ENCODE peak calls at places on chromosomes 1 and 21, in nine cellular contexts. J is stimulated activated CD8-positive, alpha-beta memory T cell treated with anti-CD3 and anti-CD28 coated beads, Interleukin-2, amount 100 ng/mL, for 48 hours; T is AG09319; I is CD4-positive, alpha-beta memory T cell; S is stimulated activated CD4-positive, alpha-beta T cell treated with anti-CD3 and anti-CD28 coated beads, TNF-alpha, amount 100 ng/mL, for 1 hour; R is CD4-positive, CD25-positive, alpha-beta regulatory T cell; O is NCI-H1436; H is choroid plexus epithelial cell; N is NCI-H1092. C is an unnamed sample.

GRCh38 chr1:153447498-153448170 is 12.8 kb downstream of the S100A7 start:
- DNase-seq in O (no peak), I (no peak), H (peak; percentile 46), N (no peak), T (peak; percentile 24), J (no peak), R (no peak), S (no peak), C (peak; percentile 83)

GRCh38 chr1:87017994-87018672 is 103.7 kb downstream of the HS2ST1 start:
- DNase-seq in S (no peak), T (no peak), I (no peak), H (no peak), R (no peak), O (no peak), J (no peak), N (no peak), C (no peak)

GRCh38 chr21:42760361-42760970 is 107.0 kb downstream of the PDE9A start:
- DNase-seq in J (no peak), N (no peak), H (no peak), O (no peak), R (no peak), T (no peak), I (no peak), S (no peak), C (no peak)

GRCh38 chr1:46489638-46490602 is at the start of gene DMBX1:
- DNase-seq in O (peak; percentile 48), J (peak; percentile 32), H (no peak), T (no peak), R (peak; percentile 56), I (no peak), S (no peak), N (no peak), C (no peak)

GRCh38 chr1:158496379-158496778 is 24.4 kb downstream of the OR10R2 start:
- DNase-seq in T (no peak), I (no peak), H (peak; percentile 4), N (no peak), R (no peak), O (no peak), S (no peak), J (no peak), C (no peak)

GRCh38 chr1:14115976-14116375 is 416.0 kb downstream of the PRDM2 start:
- DNase-seq in H (no peak), I (no peak), S (no peak), N (no peak), R (no peak), J (no peak), T (no peak), O (no peak), C (no peak)

GRCh38 chr1:182962554-182963115 is 9.7 kb upstream of the SHCBP1L start:
- DNase-seq in O (peak; percentile 78), N (peak; percentile 62), T (peak; percentile 83), I (no peak), J (no peak), H (peak; percentile 96), S (no peak), R (peak; percentile 43), C (peak; percentile 90)

GRCh38 chr21:26388731-26389231 is 184.3 kb downstream of the CYYR1 start:
- DNase-seq in T (no peak), J (no peak), N (no peak), S (no peak), H (peak; percentile 64), R (no peak), I (no peak), O (no peak), C (peak; percentile 38)

GRCh38 chr1:1631793-1632420 is at the start of gene MMP23B:
- DNase-seq in H (no peak), N (no peak), T (no peak), J (no peak), R (no peak), I (no peak), S (no peak), O (no peak), C (no peak)

GRCh38 chr1:2228684-2229031 is 539 bp downstream of the SKI start:
- DNase-seq in H (peak; percentile 50), O (no peak), N (no peak), I (no peak), R (peak; percentile 45), J (no peak), T (no peak), S (no peak), C (no peak)

GRCh38 chr1:69824932-69825331 is 257.2 kb downstream of the LRRC7 start:
- DNase-seq in I (no peak), S (no peak), R (no peak), T (no peak), J (no peak), O (no peak), H (peak; percentile 11), N (no peak), C (no peak)

GRCh38 chr1:10860218-10860617 is 63.8 kb upstream of the CASZ1 start:
- DNase-seq in S (no peak), O (no peak), N (no peak), J (no peak), T (no peak), H (no peak), I (no peak), R (no peak), C (no peak)